ENCODE peak calls at places on chromosomes 12 and 14, in four cellular contexts. U, F, O and B are unnamed samples.

GRCh38 chr12:54217774-54218221 is 29.0 kb upstream of the SMUG1 start:
- DNase-seq in U (no peak), F (peak; percentile 68), O (no peak), B (peak; percentile 23)

GRCh38 chr14:100523131-100523530 is 64.1 kb downstream of the BEGAIN start:
- DNase-seq in U (no peak), F (no peak), O (no peak), B (no peak)

GRCh38 chr12:109394891-109395290 is 47.2 kb downstream of the MYO1H start:
- DNase-seq in U (no peak), F (no peak), O (no peak), B (no peak)

GRCh38 chr12:42474391-42474790 is 115.2 kb downstream of the PRICKLE1 start:
- DNase-seq in U (no peak), F (no peak), O (no peak), B (no peak)

GRCh38 chr14:55577229-55577628 is 2.8 kb upstream of the KTN1 start:
- DNase-seq in U (no peak), F (no peak), O (no peak), B (no peak)

GRCh38 chr12:120394483-120395367 is 25.8 kb upstream of the MSI1 start:
- DNase-seq in U (no peak), F (no peak), O (no peak), B (no peak)

GRCh38 chr12:1827806-1828805 is 7.7 kb downstream of the LRTM2 start:
- DNase-seq in U (no peak), F (peak; percentile 54), O (no peak), B (no peak)

GRCh38 chr12:57852620-57853509 is 6.3 kb upstream of the CTDSP2 start:
- DNase-seq in U (peak; percentile 53), F (peak; percentile 84), O (peak; percentile 97), B (peak; percentile 78)

GRCh38 chr12:53757095-53757770 is 5.5 kb upstream of the CISTR start:
- DNase-seq in U (peak; percentile 77), F (peak; percentile 92), O (peak; percentile 78), B (peak; percentile 79)

GRCh38 chr14:59638885-59639284 is 62.3 kb upstream of the CCDC175 start:
- DNase-seq in U (no peak), F (no peak), O (no peak), B (no peak)

GRCh38 chr12:64687816-64688599 is 71.2 kb downstream of the GNS start:
- DNase-seq in U (no peak), F (no peak), O (no peak), B (no peak)

GRCh38 chr12:64691227-64691792 is 67.9 kb downstream of the GNS start:
- DNase-seq in U (no peak), F (no peak), O (no peak), B (no peak)

GRCh38 chr12:64691793-64692583 is 67.2 kb downstream of the GNS start:
- DNase-seq in U (no peak), F (no peak), O (no peak), B (no peak)

GRCh38 chr12:64685605-64686004 is 73.6 kb downstream of the GNS start:
- DNase-seq in U (no peak), F (no peak), O (no peak), B (no peak)

DNA sequence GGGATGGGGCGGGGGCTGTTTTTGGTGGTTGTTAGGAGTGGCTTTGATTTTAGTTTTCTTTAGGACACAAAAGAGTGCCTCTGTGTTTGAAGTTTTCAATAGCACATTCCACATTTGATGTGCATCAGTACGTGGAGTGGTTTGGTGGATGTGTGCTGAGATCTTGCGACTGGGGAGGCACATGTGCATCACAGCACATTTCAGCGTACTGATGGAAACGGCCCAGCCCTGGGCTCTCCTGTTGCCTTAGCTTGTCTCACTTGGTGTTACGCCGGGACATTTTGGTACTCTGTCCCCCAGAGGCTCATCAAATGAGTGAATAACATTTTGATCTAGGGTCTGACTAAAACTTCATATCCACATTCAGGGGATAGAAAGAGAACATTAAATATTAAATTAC is 70.5 kb downstream of the GNS start:
- DNase-seq in U (no peak), F (no peak), O (no peak), B (no peak)
- H3K27ac ChIP-seq in U (no peak overlapping the region), F (peak overlapping the region; percentile 87), O (peak overlapping the region; percentile 73), B (no peak overlapping the region)

DNA sequence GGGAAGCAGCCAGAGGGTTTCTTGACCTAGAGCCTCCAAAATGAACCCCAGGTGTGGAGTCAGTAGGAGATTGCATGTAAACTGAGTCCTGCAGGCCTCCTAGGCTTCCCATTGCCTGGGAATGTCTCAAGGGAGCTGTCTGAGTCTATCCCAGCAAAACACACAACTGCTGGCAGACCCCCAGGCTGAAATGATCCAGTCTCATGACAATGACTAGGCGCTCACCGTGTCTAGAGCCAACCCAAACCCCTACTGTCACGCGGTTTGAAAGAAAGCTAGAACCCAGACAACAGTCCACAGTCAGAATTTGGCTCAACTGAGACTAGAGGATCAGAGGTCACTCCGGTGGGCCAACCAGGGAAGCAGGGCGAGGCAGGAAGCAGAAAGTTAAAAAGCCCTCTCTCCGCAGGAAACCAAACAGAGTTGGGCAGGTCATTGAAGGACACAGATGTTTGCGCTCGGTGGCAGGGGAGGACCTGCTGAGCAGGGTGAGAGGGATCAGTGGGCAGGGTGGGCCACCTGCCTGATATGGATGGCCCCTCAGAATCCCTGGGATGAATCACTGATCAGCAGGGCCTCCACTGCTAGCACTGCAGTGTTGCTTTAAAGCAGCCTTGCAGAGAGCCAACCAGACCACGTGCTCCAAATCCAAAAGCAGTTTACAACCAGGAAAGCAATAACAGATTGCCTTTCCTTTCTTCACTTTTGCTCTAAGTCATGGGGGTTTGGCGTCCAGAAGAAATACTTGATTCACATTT is 23.8 kb downstream of the ACTN1 start:
- DNase-seq in U (peak; percentile 32), F (no peak), O (no peak), B (no peak)
- H3K9me3 ChIP-seq in U (no peaks in the 10 kb centered on the region), F (no peaks in the 10 kb centered on the region), O (no peaks in the 10 kb centered on the region), B (no peaks in the 10 kb centered on the region)

GRCh38 chr14:93262446-93262845 is 55.4 kb downstream of the UBR7 start:
- DNase-seq in U (no peak), F (no peak), O (no peak), B (no peak)
- H3K27ac ChIP-seq in U (no peak overlapping the region), F (no peak overlapping the region), O (no peak overlapping the region), B (no peak overlapping the region)

DNA sequence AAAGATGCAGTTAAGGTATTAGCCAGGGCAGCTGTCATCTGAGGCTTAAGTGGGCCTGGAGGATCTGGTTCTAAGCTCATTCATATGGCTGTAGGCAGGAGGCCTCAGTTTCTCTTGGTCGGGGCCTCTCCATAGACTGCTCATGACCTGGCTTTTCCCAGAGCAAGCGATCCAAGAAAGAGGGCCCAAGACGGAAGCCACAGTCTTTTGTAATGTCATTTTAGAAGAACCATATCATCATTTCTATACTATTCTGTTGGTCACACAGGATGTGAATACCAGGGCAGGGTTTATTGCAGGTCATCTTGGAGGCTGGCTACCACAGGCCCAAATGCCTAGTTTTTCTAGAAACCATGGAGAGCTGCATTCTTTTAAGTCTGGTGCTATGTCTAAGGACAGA is 47.7 kb downstream of the GNG2 start:
- DNase-seq in U (no peak), F (no peak), O (no peak), B (no peak)
- H3K9me3 ChIP-seq in U (no peaks in the 10 kb centered on the region), F (peaks cover 2% of the 10 kb centered on the region), O (no peaks in the 10 kb centered on the region), B (peaks cover 4% of the 10 kb centered on the region)

GRCh38 chr12:84637926-84638325 is 274.7 kb downstream of the SLC6A15 start:
- DNase-seq in U (no peak), F (no peak), O (no peak), B (no peak)
- H3K27ac ChIP-seq in U (no peak overlapping the region), F (no peak overlapping the region), O (no peak overlapping the region), B (no peak overlapping the region)